ENCODE peak calls at places on chromosomes 12 and 14, in six cellular contexts. U is fibroblast of the conjunctiva; L is DMS 273 treated with DMSO at 0.1 percent for 48 hours; Q is T-helper 2 cell; I is left ventricle myocardium inferior; R is activated CD8-positive, alpha-beta memory T cell treated with anti-CD3 and anti-CD28 coated beads for 4 hours. Z is an unnamed sample.

GRCh38 chr12:119788783-119789182 is 88.3 kb downstream of the CIT start:
- DNase-seq in U (no peak), L (no peak), R (no peak), I (no peak), Q (no peak), Z (no peak)

GRCh38 chr14:91985521-91986255 is 38.2 kb upstream of the FBLN5 start:
- DNase-seq in I (no peak), Q (no peak), U (peak), L (no peak), R (no peak), Z (no peak)

GRCh38 chr12:11228268-11228879 is 41.1 kb downstream of the PRB3 start:
- DNase-seq in U (peak), Q (no peak), I (no peak), R (no peak), L (no peak), Z (no peak)

GRCh38 chr14:75144944-75145343 is 18.1 kb upstream of the NEK9 start:
- DNase-seq in I (no peak), Q (no peak), R (no peak), L (no peak), U (no peak), Z (no peak)

GRCh38 chr14:75452900-75453816 is 25.3 kb downstream of the JDP2 start:
- DNase-seq in R (no peak), Q (no peak), U (peak), I (peak), L (no peak), Z (peak)

GRCh38 chr14:56378474-56378873 is 201.1 kb upstream of the TMEM260 start:
- DNase-seq in R (no peak), L (no peak), U (peak), I (no peak), Q (no peak), Z (no peak)

GRCh38 chr14:104385189-104386135 is 194.1 kb upstream of the C14orf180 start:
- DNase-seq in R (no peak), L (no peak), I (no peak), U (no peak), Q (no peak), Z (no peak)

GRCh38 chr12:122749569-122750332 is 2.9 kb upstream of the DENR start:
- DNase-seq in U (no peak), Q (no peak), R (no peak), I (no peak), L (no peak), Z (no peak)

GRCh38 chr12:42039146-42039545 is 105.5 kb downstream of the GXYLT1 start:
- DNase-seq in Q (no peak), U (peak), I (no peak), L (no peak), R (no peak), Z (no peak)

GRCh38 chr12:12734561-12735071 is 17.4 kb downstream of the CDKN1B start:
- DNase-seq in I (no peak), R (no peak), U (no peak), Q (no peak), L (no peak), Z (no peak)

GRCh38 chr12:54948171-54948570 is 36.4 kb downstream of the TESPA1 start:
- DNase-seq in L (no peak), R (no peak), I (no peak), Q (no peak), U (no peak), Z (no peak)

GRCh38 chr14:105737504-105738246 is 211.3 kb downstream of the TMEM121 start:
- DNase-seq in L (no peak), Q (no peak), I (no peak), R (no peak), U (no peak), Z (peak)

GRCh38 chr14:56189306-56189705 is 71.1 kb downstream of the PELI2 start:
- DNase-seq in L (no peak), R (no peak), I (no peak), U (no peak), Q (no peak), Z (no peak)

GRCh38 chr12:109309441-109310246 is 560 bp upstream of the FOXN4 start:
- DNase-seq in L (no peak), R (no peak), I (no peak), Q (no peak), U (no peak), Z (no peak)

GRCh38 chr14:61145258-61145902 is 135.8 kb downstream of the TMEM30B start:
- DNase-seq in I (no peak), Q (no peak), U (peak), R (no peak), L (peak), Z (no peak)

GRCh38 chr12:101966496-101966895 is 89.1 kb downstream of the DRAM1 start:
- DNase-seq in L (no peak), R (no peak), Q (no peak), I (no peak), U (no peak), Z (no peak)

GRCh38 chr12:30822385-30823139 is 67.8 kb upstream of the CAPRIN2 start:
- DNase-seq in R (no peak), I (peak), U (no peak), Q (peak), L (no peak), Z (peak)

GRCh38 chr12:68565391-68565903 is 45.3 kb upstream of the RAP1B start:
- DNase-seq in Q (no peak), R (no peak), I (no peak), U (peak), L (no peak), Z (no peak)